ENCODE peak calls at places on chromosomes 1 and 21, in ten cellular contexts. N is AG09319, F is H1, U is AG04450, H is suprapubic skin, P is lower leg skin, W is A549, Z is upper lobe of left lung, D is sigmoid colon, K is fibroblast of mammary gland. M is an unnamed sample.

GRCh38 chr1:27388337-27389005 is 4.0 kb upstream of the GPR3 start:
- DNase-seq in N (no peak), F (no peak), U (no peak), H (no peak), P (no peak), W (peak), Z (no peak), D (no peak), K (no peak), M (peak)

GRCh38 chr1:52741259-52741658 is 15.0 kb downstream of the ZYG11B start:
- DNase-seq in N (no peak), F (no peak), U (no peak), H (no peak), P (no peak), W (no peak), Z (no peak), D (no peak), K (no peak), M (no peak)

GRCh38 chr1:101174722-101175121 is 62.1 kb upstream of the S1PR1 start:
- DNase-seq in N (no peak), F (no peak), U (peak), H (no peak), P (no peak), W (no peak), Z (no peak), D (no peak), K (peak), M (no peak)

GRCh38 chr21:44873356-44874239 is at the start of gene PTTG1IP:
- DNase-seq in N (peak), F (peak), U (peak), H (peak), P (peak), W (peak), Z (peak), D (peak), K (peak), M (peak)

GRCh38 chr1:29202053-29202452 is 20.4 kb upstream of the SRSF4 start:
- DNase-seq in N (no peak), F (no peak), U (no peak), H (no peak), P (no peak), W (no peak), Z (no peak), D (no peak), K (no peak), M (no peak)

GRCh38 chr1:212915245-212916091 is 34.9 kb upstream of the VASH2 start:
- DNase-seq in N (no peak), F (no peak), U (peak), H (no peak), P (no peak), W (peak), Z (no peak), D (peak), K (peak), M (no peak)

GRCh38 chr1:243850013-243850367 is at the start of gene AKT3:
- DNase-seq in N (no peak), F (no peak), U (no peak), H (no peak), P (no peak), W (no peak), Z (no peak), D (peak), K (no peak), M (no peak)

GRCh38 chr1:219659005-219659632 is 46.2 kb upstream of the ZC3H11B start:
- DNase-seq in N (no peak), F (no peak), U (no peak), H (no peak), P (no peak), W (no peak), Z (no peak), D (no peak), K (no peak), M (no peak)

GRCh38 chr1:20663365-20663764 is 2.2 kb upstream of the DDOST start:
- DNase-seq in N (no peak), F (no peak), U (no peak), H (no peak), P (no peak), W (no peak), Z (no peak), D (no peak), K (no peak), M (no peak)
- TF ChIP-seq CTCF in N (no peak), F (peak), U (no peak), H (no peak), P (no peak), W (no peak), Z (no peak), D (no peak), K (no peak), M (no peak)

DNA sequence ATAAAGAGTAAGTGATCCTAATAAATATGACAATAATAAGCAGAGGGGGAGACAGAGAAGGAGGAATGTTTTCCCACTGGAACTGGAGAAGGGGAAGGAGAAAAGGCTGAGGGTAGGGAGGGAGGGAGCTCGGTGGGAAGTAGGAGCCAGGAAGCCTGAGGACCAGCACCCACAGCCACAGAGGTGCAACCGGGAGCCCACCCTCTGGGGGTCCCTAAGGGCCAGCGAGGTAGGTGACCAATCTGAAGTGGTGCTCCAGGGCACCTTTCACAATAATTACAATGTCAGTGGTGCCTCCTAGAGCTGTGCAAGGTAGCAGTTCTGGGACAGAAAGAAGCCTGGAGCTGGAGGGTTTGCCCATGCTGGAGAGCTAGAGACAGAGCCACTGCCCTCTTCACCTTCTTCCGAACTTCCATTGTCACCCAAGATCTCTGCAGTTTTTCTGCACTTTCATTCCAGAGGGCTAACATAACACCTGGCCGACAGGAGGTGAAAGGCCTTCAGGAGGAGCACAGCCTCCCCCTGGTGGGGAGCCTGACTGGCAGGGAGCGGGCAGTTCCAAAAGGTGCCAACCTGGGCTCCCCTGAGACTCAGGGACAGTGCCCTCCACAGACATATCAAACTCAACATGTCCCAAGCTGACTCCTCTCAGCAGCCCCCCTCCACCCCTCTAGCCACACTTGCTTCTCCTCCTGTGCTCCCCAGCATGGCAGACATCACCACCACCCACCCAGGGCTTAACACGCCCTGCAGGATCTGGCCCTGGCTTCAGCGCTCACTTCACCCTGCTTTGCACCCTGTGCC is 4.0 kb upstream of the AHCYL1 start:
- DNase-seq in N (no peak), F (no peak), U (no peak), H (no peak), P (no peak), W (peak), Z (peak), D (no peak), K (no peak), M (peak)
- TF ChIP-seq CTCF in N (peak), F (peak), U (peak), H (peak), P (no peak), W (peak), Z (peak), D (peak), K (peak), M (peak)

DNA sequence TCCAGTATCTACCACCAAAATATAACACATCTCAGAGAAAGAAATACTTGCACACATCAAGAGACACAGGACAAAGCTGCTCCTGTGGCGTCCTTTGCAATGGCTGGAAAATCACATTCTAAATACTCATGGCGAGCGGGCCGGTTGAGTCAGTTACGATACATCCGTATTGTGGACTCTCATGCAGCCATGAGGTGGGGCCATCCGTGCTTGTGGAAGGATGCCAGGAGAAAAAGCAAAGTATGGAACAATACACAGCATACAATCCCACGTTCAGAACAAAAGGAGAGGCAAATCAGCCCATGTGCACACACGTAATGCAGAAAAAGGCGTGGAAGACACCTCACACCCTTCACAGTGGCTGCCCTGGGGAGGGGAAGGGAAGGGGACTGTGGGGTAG is 13.1 kb downstream of the ATP13A2 start:
- DNase-seq in N (no peak), F (no peak), U (no peak), H (no peak), P (no peak), W (no peak), Z (no peak), D (no peak), K (no peak), M (no peak)
- TF ChIP-seq CTCF in N (no peak), F (no peak), U (no peak), H (no peak), P (no peak), W (no peak), Z (no peak), D (no peak), K (no peak), M (no peak)

GRCh38 chr1:201463071-201463552 is 5.9 kb downstream of the PHLDA3 start:
- DNase-seq in N (no peak), F (no peak), U (no peak), H (no peak), P (no peak), W (no peak), Z (no peak), D (no peak), K (peak), M (no peak)
- TF ChIP-seq CTCF in N (peak), F (peak), U (peak), H (no peak), P (no peak), W (peak), Z (no peak), D (no peak), K (peak), M (no peak)

DNA sequence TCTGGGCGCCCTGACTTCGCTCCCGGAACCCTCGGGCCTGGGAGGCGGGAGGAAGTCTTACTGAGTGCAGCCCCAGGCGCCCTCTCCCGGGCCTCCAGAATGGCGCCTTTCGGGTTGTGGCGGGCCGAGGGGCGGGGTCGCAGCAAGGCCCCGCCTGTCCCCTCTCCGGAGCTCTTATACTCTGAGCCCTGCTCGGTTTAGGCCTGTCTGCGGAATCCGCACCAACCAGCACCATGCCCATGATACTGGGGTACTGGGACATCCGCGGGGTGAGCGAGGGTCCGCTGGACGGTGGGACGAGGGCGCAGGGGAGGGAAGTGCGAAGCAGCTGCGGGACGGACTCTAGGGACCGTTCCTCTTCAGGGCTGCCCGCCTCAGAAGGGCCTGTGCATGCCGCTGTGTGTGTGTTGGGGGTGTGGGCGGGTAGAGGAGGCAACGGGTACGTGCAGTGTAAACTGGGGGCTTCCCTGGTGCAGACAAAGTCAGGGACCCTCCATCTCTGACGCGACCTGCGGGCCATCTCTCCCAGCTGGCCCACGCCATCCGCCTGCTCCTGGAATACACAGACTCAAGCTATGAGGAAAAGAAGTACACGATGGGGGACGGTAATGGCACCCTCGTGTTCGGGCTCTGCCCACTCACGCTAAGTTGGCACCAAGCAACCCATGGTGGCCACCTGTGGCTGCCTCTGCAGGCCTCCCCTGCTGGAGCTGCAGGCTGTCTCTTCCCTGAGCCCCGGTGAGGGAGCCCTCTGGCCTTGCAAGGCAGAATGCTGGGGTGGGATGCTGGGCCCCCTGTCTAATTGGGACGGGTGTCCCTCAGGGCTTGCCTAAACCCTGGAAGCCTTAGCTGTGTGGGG is at the start of gene GSTM1:
- DNase-seq in N (no peak), F (peak), U (no peak), H (peak), P (no peak), W (no peak), Z (no peak), D (peak), K (peak), M (no peak)
- TF ChIP-seq CTCF in N (no peak), F (peak), U (no peak), H (no peak), P (no peak), W (no peak), Z (peak), D (no peak), K (peak), M (peak)